ENCODE peak calls at places on chromosome 6, in eight cellular contexts. T is right lobe of liver, V is heart left ventricle, D is HepG2, C is upper lobe of left lung, Q is IMR-90, F is body of pancreas, A is K562. K is an unnamed sample. For H3K27me3, the result is how much of the 10 kb centered on the place peaks cover.

GRCh38 chr6:136640132-136640915 is 90.1 kb upstream of the MAP7 start:
- ATAC-seq in F (no peak), V (peak), A (no peak), C (no peak), D (no peak), T (no peak), Q (peak), K (peak)

GRCh38 chr6:16154904-16155303 is 26.0 kb downstream of the MYLIP start:
- ATAC-seq in C (no peak), F (no peak), A (no peak), D (no peak), V (peak), Q (peak), T (no peak), K (peak)

GRCh38 chr6:33581186-33581585 is 1.1 kb upstream of the BAK1 start:
- ATAC-seq in F (no peak), D (no peak), T (no peak), A (no peak), C (no peak), V (no peak), Q (no peak), K (no peak)

GRCh38 chr6:99333068-99333467 is 16.4 kb downstream of the FAXC start:
- ATAC-seq in C (no peak), V (no peak), Q (no peak), T (no peak), A (no peak), F (no peak), D (no peak), K (no peak)

GRCh38 chr6:166567107-166567506 is 19.4 kb downstream of the RAMACL start:
- ATAC-seq in A (no peak), F (no peak), D (no peak), T (no peak), V (peak), Q (peak), C (no peak), K (peak)

GRCh38 chr6:13474360-13474759 is 13.0 kb downstream of the GFOD1 start:
- ATAC-seq in F (no peak), V (no peak), C (no peak), T (peak), A (no peak), D (peak), Q (no peak), K (no peak)

GRCh38 chr6:167855825-167856425 is 29.2 kb downstream of the AFDN start:
- ATAC-seq in F (no peak), V (peak), A (peak), T (peak), C (no peak), Q (peak), D (peak), K (peak)

GRCh38 chr6:156131221-156131903 is 645.8 kb upstream of the ARID1B start:
- ATAC-seq in T (peak), Q (no peak), C (no peak), V (peak), D (no peak), A (no peak), F (no peak), K (peak)

GRCh38 chr6:54115966-54116365 is 4.7 kb downstream of the MLIP start:
- ATAC-seq in T (no peak), V (peak), C (no peak), D (no peak), Q (no peak), A (no peak), F (no peak), K (no peak)

GRCh38 chr6:73854998-73855718 is 159.2 kb downstream of the CD109 start:
- ATAC-seq in A (peak), F (peak), V (peak), C (no peak), D (no peak), T (peak), Q (peak), K (peak)

GRCh38 chr6:77011929-77012545 is 451.3 kb downstream of the HTR1B start:
- ATAC-seq in V (no peak), T (no peak), F (no peak), D (no peak), Q (no peak), A (no peak), C (peak), K (peak)

GRCh38 chr6:32941412-32941784 is 570 bp upstream of the HLA-DMB start:
- ATAC-seq in C (peak), Q (no peak), V (no peak), F (no peak), D (no peak), A (peak), T (peak), K (no peak)

GRCh38 chr6:142784344-142784743 is 160.6 kb downstream of the HIVEP2 start:
- ATAC-seq in C (peak), D (no peak), V (peak), F (no peak), A (no peak), Q (no peak), T (peak), K (peak)

GRCh38 chr6:34295721-34296120 is 46.9 kb upstream of the SMIM29 start:
- ATAC-seq in T (peak), A (peak), C (no peak), Q (peak), F (no peak), D (no peak), V (no peak), K (no peak)

GRCh38 chr6:159321267-159321666 is 152.1 kb downstream of the FNDC1 start:
- ATAC-seq in V (no peak), Q (no peak), A (no peak), D (no peak), F (no peak), C (no peak), T (no peak), K (no peak)

GRCh38 chr6:168179133-168179532 is 100.1 kb upstream of the FRMD1 start:
- ATAC-seq in A (peak), Q (no peak), D (peak), V (no peak), F (no peak), C (no peak), T (no peak), K (no peak)

GRCh38 chr6:36984581-36985383 is 1.2 kb downstream of the MTCH1 start:
- ATAC-seq in Q (peak), C (peak), A (peak), T (peak), V (peak), F (no peak), D (no peak), K (no peak)

GRCh38 chr6:36985384-36985962 is 523 bp downstream of the MTCH1 start:
- ATAC-seq in V (peak), D (peak), Q (peak), T (no peak), C (no peak), A (peak), F (peak), K (no peak)

GRCh38 chr6:36983538-36983937 is 2.5 kb downstream of the MTCH1 start:
- ATAC-seq in D (no peak), T (no peak), Q (no peak), A (no peak), F (no peak), C (no peak), V (no peak), K (no peak)

GRCh38 chr6:36986704-36987047 is 680 bp upstream of the MTCH1 start:
- ATAC-seq in A (peak), Q (peak), F (no peak), D (no peak), C (no peak), V (no peak), T (no peak), K (peak)

GRCh38 chr6:36985963-36986703 is at the start of gene MTCH1:
- ATAC-seq in D (peak), F (peak), V (peak), Q (peak), C (peak), A (peak), T (peak), K (peak)
- TF ChIP-seq POLR2A in D (peak), F (peak), V (peak), Q (peak), C (peak), A (peak), T (peak), K (peak)

DNA sequence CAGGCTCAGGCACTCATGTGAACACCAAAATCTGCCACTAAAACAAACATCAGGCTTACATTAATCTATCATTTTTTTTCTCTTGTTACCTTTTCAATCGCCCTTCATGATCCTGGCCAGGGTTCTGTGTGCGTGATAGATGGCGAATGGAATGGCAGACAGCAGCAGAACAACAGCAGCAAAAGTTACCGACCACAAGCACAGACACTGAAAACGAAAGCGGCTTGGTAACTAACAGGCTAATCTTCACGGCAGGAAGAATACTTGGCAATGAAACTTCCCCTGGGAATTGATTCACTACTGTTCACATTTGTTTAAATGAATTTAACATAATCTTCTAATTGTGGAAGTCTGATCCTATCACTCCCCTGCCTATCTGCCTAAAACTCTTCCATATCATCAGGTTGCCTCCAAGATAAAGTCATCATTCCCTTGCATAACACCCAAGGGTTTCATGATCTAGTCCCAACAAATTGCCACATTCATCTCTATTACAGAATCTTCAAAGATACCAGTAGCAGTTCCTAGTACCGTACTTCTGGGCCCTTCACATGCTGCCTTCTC is 28.7 kb downstream of the PTPRK start:
- ATAC-seq in Q (peak), V (peak), T (peak), C (no peak), A (no peak), D (no peak), F (peak), K (peak)
- H3K4me3 ChIP-seq in Q (peak), V (peak), T (peak), C (peak), A (no peak), D (no peak), F (no peak), K (peak)

GRCh38 chr6:124551711-124552233 is 410.5 kb upstream of the RNF217 start:
- ATAC-seq in D (no peak), C (no peak), A (no peak), Q (no peak), V (no peak), F (no peak), T (no peak), K (no peak)
- H3K27me3 ChIP-seq in D (under half), C (under half), A (under half), Q (under half), V (under half), F (under half), T (under half), K (under half)

DNA sequence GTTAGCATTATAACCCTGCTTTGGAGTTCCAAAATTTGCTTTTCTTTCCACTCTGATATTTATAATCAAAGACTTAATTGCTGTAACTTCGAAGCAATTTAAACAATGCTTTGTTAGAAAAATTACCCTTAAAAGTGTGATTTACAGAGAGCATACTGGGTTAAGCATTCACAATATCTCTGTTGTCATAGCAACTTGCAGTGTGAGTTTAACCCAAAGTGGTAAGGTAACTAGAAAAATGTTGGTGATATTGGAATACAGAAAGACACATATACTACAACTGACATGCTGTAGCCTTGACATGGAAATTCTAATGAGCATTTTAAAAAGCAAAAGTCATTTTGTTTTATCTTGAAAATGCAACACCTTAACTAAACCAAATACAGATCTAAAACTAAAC is 70.4 kb upstream of the SMLR1 start:
- ATAC-seq in D (no peak), Q (no peak), V (no peak), T (no peak), A (no peak), C (no peak), F (no peak), K (no peak)
- TF ChIP-seq POLR2A in D (no peak), Q (no peak), V (no peak), T (no peak), A (no peak), C (no peak), F (no peak), K (no peak)

GRCh38 chr6:5958948-5959347 is 47.8 kb downstream of the NRN1 start:
- ATAC-seq in C (no peak), D (no peak), T (no peak), A (no peak), F (no peak), V (no peak), Q (no peak), K (no peak)
- H3K4me3 ChIP-seq in C (no peak), D (no peak), T (no peak), A (no peak), F (no peak), V (no peak), Q (no peak), K (no peak)

GRCh38 chr6:126123226-126123625 is 136.9 kb downstream of the TRMT11 start:
- ATAC-seq in A (peak), F (no peak), T (peak), Q (no peak), V (peak), C (no peak), D (no peak), K (no peak)

DNA sequence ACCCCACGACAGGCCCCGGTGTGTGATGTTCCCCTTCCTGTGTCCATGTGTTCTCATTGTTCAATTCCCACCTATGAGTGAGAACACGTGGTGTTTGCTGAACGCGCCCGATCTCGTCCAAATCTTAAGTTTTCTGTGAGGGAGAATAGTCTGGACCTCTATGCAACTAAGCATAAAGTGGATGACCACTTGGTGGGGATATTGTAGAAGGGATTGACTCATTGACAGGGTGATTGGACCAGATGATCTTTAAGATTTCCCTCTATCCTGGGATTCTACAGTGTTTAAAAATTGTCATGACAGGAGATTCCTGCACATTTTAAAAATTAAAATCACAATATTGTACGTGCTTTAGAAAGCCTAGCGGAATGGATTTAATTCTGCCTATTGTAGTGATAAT is 141.3 kb downstream of the TRMT11 start:
- ATAC-seq in T (no peak), C (no peak), Q (no peak), A (peak), F (no peak), D (no peak), V (no peak), K (no peak)
- H3K27me3 ChIP-seq in T (under half), C (under half), Q (under half), A (under half), F (under half), D (under half), V (under half), K (under half)

GRCh38 chr6:170291271-170292110 is 613 bp upstream of the DLL1 start:
- ATAC-seq in Q (no peak), A (peak), D (peak), C (peak), T (peak), V (peak), F (peak), K (peak)
- TF ChIP-seq POLR2A in Q (no peak), A (no peak), D (no peak), C (no peak), T (peak), V (no peak), F (peak), K (no peak)

K was measured in gastroesophageal sphincter.